ENCODE peak calls at places on chromosomes 11 and 22, in eight cellular contexts. D is body of pancreas, P is IMR-90, I is heart left ventricle, H is uterus, G is prostate gland, Q is suprapubic skin, M is A549. R is an unnamed sample.
A peak's percentile ranks its signal among the peaks of the same experiment; 100 is the strongest.

GRCh38 chr22:42939941-42940653 is 74.9 kb downstream of the PACSIN2 start:
- DNase-seq in D (peak; percentile 81), P (peak; percentile 90), I (no peak), H (no peak), G (peak; percentile 80), Q (no peak), M (peak; percentile 92), R (no peak)

GRCh38 chr22:17974703-17975372 is 49.5 kb downstream of the MICAL3 start:
- DNase-seq in D (no peak), P (no peak), I (no peak), H (no peak), G (no peak), Q (no peak), M (no peak), R (no peak)

GRCh38 chr11:11347583-11347982 is 5.5 kb downstream of the CSNK2A3 start:
- DNase-seq in D (no peak), P (no peak), I (peak; percentile 59), H (no peak), G (no peak), Q (no peak), M (no peak), R (no peak)

GRCh38 chr11:67581469-67581868 is 2.1 kb upstream of the GSTP1 start:
- DNase-seq in D (peak; percentile 50), P (no peak), I (no peak), H (no peak), G (peak; percentile 32), Q (no peak), M (no peak), R (no peak)

GRCh38 chr22:37059876-37060449 is 8.4 kb downstream of the KCTD17 start:
- DNase-seq in D (no peak), P (no peak), I (no peak), H (no peak), G (no peak), Q (no peak), M (no peak), R (no peak)

GRCh38 chr11:101866619-101867491 is 48.0 kb upstream of the CEP126 start:
- DNase-seq in D (no peak), P (peak; percentile 69), I (no peak), H (no peak), G (no peak), Q (no peak), M (peak; percentile 90), R (peak; percentile 53)

GRCh38 chr11:107991868-107992414 is 16.8 kb upstream of the CUL5 start:
- DNase-seq in D (no peak), P (no peak), I (no peak), H (no peak), G (no peak), Q (no peak), M (no peak), R (no peak)

GRCh38 chr22:41410311-41410751 is 28.6 kb downstream of the TEF start:
- DNase-seq in D (peak; percentile 71), P (no peak), I (peak; percentile 80), H (peak; percentile 29), G (peak; percentile 56), Q (no peak), M (no peak), R (peak; percentile 87)

DNA sequence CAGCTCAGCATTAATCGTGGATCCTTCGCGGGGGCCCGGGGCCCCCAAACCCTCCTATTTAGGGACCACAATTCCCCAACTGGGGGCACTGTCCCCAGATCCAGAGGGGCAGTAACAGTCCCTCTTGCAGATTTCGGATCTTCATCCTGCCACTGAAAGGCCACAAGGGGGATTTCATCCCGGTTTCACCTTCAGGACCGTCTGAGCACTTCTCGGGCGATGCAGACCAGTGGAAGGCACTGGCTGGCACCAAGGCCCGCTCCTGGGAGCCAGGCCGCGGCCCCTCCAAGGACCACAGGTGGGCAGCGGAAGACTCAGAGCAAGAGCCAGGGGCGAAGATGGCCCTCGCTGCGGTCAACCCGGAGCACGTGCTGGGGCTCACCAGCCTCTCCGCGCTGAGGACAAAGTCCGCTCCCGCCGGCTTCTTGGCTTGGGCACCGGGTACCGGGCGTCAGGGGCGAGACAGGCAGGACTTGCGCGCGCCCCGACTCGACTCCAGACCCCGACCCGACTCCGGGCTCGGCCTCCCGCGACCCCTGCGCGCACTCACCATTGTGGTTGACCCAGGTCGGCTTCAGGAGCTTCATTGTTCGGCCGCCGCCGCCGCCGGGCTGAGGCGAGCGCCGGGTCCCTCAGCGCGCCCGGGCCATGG is 517 bp downstream of the HIRA start:
- DNase-seq in D (peak; percentile 57), P (peak; percentile 19), I (peak; percentile 41), H (no peak), G (peak; percentile 12), Q (no peak), M (peak; percentile 26), R (peak; percentile 90)
- TF ChIP-seq CTCF in D (no peak), P (no peak), I (no peak), H (no peak), G (no peak), Q (no peak), M (no peak), R (no peak)

DNA sequence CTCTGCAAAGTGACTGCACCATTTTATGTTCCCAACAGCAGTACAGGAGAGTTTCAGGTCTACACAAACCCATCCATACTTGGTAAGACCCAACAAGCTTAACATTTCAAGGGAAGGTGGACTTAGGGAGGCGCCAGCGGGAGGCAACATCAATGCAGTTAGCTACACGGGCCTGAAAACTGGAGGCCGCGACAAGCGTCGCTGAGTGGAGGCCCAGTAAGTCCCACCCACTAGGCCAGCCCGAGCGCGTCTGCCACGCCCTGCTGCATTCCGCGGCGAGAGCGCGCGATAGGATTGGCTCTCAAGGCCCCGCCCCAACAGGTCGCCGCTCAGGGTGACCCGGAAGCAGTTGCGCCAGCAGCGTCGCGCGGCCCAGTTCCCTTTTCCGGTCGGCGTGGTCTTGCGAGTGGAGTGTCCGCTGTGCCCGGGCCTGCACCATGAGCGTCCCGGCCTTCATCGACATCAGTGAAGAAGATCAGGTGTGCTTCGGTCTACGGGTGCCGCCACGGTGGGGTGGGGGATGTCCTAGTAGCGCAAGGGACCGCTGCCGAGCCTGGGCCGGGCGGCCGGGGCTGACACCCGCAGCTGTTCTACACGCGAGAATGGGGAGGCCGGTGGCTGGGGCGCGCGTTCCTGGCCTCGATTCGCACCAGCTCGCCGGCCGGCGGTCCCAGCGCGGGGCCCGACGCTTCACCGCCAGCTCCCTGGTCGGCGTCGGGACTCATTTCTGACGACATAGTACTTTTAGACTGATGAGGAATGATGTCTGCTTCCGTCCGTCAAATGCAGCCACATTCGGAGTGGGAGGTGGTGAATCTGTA is at the start of gene EIF3M:
- DNase-seq in D (peak; percentile 95), P (peak; percentile 94), I (peak; percentile 97), H (peak; percentile 95), G (peak; percentile 94), Q (peak; percentile 98), M (peak; percentile 99), R (peak; percentile 97)
- TF ChIP-seq POLR2A in D (peak; percentile 85), P (peak; percentile 78), I (peak; percentile 50), H (peak; percentile 43), G (peak; percentile 48), Q (peak; percentile 58), M (peak; percentile 87), R (peak; percentile 80)

DNA sequence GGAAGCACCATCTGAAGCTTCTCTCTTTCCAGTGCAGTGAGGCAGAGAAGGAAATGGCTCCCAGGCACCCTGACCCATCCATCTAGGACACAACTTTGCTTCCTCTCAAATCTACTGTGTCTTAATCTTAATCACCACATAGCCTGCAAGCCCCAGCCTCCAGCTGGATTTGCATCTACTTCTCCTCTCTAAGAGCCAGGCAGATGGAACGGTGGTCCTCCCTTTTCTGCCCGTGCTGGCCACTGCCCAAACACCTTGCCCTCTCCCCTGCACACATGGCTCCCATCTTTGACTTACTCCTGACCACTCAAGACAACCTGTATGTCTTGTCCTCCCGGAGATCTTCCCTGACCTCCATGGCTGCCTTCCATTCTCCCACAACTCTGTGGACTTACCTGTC is 7.4 kb downstream of the MS4A10 start:
- DNase-seq in D (no peak), P (no peak), I (no peak), H (no peak), G (no peak), Q (no peak), M (no peak), R (no peak)
- H3K9me3 ChIP-seq in D (no peaks in the 10 kb centered on the region), P (peaks cover 10% of the 10 kb centered on the region), I (no peaks in the 10 kb centered on the region), H (no peaks in the 10 kb centered on the region), G (no peaks in the 10 kb centered on the region), Q (no peaks in the 10 kb centered on the region), M (peaks cover 5% of the 10 kb centered on the region), R (no peaks in the 10 kb centered on the region)

DNA sequence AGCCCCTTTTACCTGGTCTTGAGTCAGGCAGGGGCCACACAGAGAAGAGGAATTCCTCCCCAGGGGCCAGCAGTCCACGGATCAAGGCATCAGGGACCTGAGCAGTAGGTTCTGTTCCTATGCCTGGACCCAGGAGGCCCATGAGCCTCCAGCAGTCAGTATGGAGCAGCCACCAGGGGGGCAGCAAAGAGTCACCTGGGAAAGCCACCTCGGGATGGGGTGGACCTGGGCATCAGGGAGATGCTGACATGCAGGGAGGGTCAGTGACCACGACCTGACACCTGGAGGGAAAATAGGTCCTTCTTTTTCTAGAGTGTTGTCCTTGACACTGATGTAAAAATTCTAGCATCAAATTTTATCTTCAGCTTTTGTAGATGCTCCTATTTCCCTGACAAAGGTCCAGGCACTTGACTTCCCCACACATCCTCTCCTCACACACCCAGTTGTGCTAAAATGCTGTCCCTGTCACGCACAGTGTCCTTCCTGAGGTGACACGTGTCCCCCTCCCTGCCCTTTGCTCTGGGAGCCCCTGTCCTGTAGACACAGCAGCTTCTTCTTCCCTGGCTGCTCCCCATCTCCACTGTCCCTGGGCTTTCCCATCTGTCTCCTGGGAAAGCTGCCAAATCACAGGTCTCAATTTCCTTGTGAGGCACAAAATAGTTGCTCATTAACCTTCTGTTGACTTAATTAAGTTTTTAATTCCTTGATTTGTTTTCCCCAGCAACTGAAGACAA is 70.0 kb upstream of the IGLL5 start:
- DNase-seq in D (no peak), P (no peak), I (no peak), H (no peak), G (no peak), Q (no peak), M (no peak), R (no peak)
- TF ChIP-seq CTCF in D (no peak), P (no peak), I (no peak), H (no peak), G (no peak), Q (no peak), M (no peak), R (peak; percentile 15)